ENCODE peak calls at places on chromosome 20, in nine cellular contexts. One of them, this sample, is unnamed.

GRCh38 chr20:63696628-63697356 is at the start of gene TNFRSF6B:
- DNase-seq in A549: no peak
- DNase-seq in breast epithelium: no peak
- DNase-seq in transverse colon: peak; percentile 11
- DNase-seq in body of pancreas: no peak
- DNase-seq in esophagus squamous epithelium: no peak
- DNase-seq in ovary: peak; percentile 47
- DNase-seq in spleen: peak; percentile 81
- DNase-seq in GM12878: no peak
- DNase-seq in this sample: peak; percentile 43

GRCh38 chr20:53247460-53248103 is 275.4 kb downstream of the TSHZ2 start:
- DNase-seq in A549: no peak
- DNase-seq in breast epithelium: no peak
- DNase-seq in transverse colon: no peak
- DNase-seq in body of pancreas: no peak
- DNase-seq in esophagus squamous epithelium: no peak
- DNase-seq in ovary: no peak
- DNase-seq in spleen: no peak
- DNase-seq in GM12878: no peak
- DNase-seq in this sample: no peak

GRCh38 chr20:63004607-63005211 is 2.1 kb downstream of the BHLHE23 start:
- DNase-seq in A549: no peak
- DNase-seq in breast epithelium: no peak
- DNase-seq in transverse colon: no peak
- DNase-seq in body of pancreas: no peak
- DNase-seq in esophagus squamous epithelium: no peak
- DNase-seq in ovary: no peak
- DNase-seq in spleen: no peak
- DNase-seq in GM12878: no peak
- DNase-seq in this sample: no peak

GRCh38 chr20:35263609-35264223 is 14.2 kb downstream of the MMP24OS start:
- DNase-seq in A549: peak; percentile 89
- DNase-seq in breast epithelium: no peak
- DNase-seq in transverse colon: no peak
- DNase-seq in body of pancreas: peak; percentile 77
- DNase-seq in esophagus squamous epithelium: no peak
- DNase-seq in ovary: no peak
- DNase-seq in spleen: no peak
- DNase-seq in GM12878: no peak
- DNase-seq in this sample: no peak

GRCh38 chr20:57702091-57702490 is 7.7 kb downstream of the PMEPA1 start:
- DNase-seq in A549: no peak
- DNase-seq in breast epithelium: no peak
- DNase-seq in transverse colon: no peak
- DNase-seq in body of pancreas: no peak
- DNase-seq in esophagus squamous epithelium: no peak
- DNase-seq in ovary: no peak
- DNase-seq in spleen: no peak
- DNase-seq in GM12878: no peak
- DNase-seq in this sample: no peak

GRCh38 chr20:2801459-2801728 is 967 bp upstream of the CPXM1 start:
- DNase-seq in A549: no peak
- DNase-seq in breast epithelium: peak; percentile 75
- DNase-seq in transverse colon: no peak
- DNase-seq in body of pancreas: peak; percentile 60
- DNase-seq in esophagus squamous epithelium: no peak
- DNase-seq in ovary: no peak
- DNase-seq in spleen: no peak
- DNase-seq in GM12878: no peak
- DNase-seq in this sample: no peak

GRCh38 chr20:62501801-62502495 is 26.2 kb upstream of the GATA5 start:
- DNase-seq in A549: peak; percentile 46
- DNase-seq in breast epithelium: no peak
- DNase-seq in transverse colon: no peak
- DNase-seq in body of pancreas: no peak
- DNase-seq in esophagus squamous epithelium: no peak
- DNase-seq in ovary: no peak
- DNase-seq in spleen: no peak
- DNase-seq in GM12878: peak; percentile 72
- DNase-seq in this sample: peak; percentile 65

GRCh38 chr20:2400290-2400689 is 19.6 kb downstream of the TGM6 start:
- DNase-seq in A549: no peak
- DNase-seq in breast epithelium: no peak
- DNase-seq in transverse colon: no peak
- DNase-seq in body of pancreas: no peak
- DNase-seq in esophagus squamous epithelium: no peak
- DNase-seq in ovary: no peak
- DNase-seq in spleen: no peak
- DNase-seq in GM12878: no peak
- DNase-seq in this sample: no peak

GRCh38 chr20:59008715-59009336 is 1.8 kb upstream of the CTSZ start:
- DNase-seq in A549: no peak
- DNase-seq in breast epithelium: peak; percentile 24
- DNase-seq in transverse colon: no peak
- DNase-seq in body of pancreas: no peak
- DNase-seq in esophagus squamous epithelium: no peak
- DNase-seq in ovary: no peak
- DNase-seq in spleen: no peak
- DNase-seq in GM12878: no peak
- DNase-seq in this sample: no peak

GRCh38 chr20:59013031-59013951 is 5.9 kb upstream of the TUBB1 start:
- DNase-seq in A549: no peak
- DNase-seq in breast epithelium: no peak
- DNase-seq in transverse colon: no peak
- DNase-seq in body of pancreas: no peak
- DNase-seq in esophagus squamous epithelium: no peak
- DNase-seq in ovary: no peak
- DNase-seq in spleen: peak; percentile 54
- DNase-seq in GM12878: no peak
- DNase-seq in this sample: no peak

GRCh38 chr20:59013959-59014608 is 5.1 kb upstream of the TUBB1 start:
- DNase-seq in A549: no peak
- DNase-seq in breast epithelium: no peak
- DNase-seq in transverse colon: no peak
- DNase-seq in body of pancreas: no peak
- DNase-seq in esophagus squamous epithelium: no peak
- DNase-seq in ovary: no peak
- DNase-seq in spleen: peak; percentile 65
- DNase-seq in GM12878: no peak
- DNase-seq in this sample: no peak

GRCh38 chr20:59010321-59010994 is 3.4 kb upstream of the CTSZ start:
- DNase-seq in A549: no peak
- DNase-seq in breast epithelium: no peak
- DNase-seq in transverse colon: peak; percentile 53
- DNase-seq in body of pancreas: no peak
- DNase-seq in esophagus squamous epithelium: no peak
- DNase-seq in ovary: no peak
- DNase-seq in spleen: no peak
- DNase-seq in GM12878: no peak
- DNase-seq in this sample: no peak

DNA sequence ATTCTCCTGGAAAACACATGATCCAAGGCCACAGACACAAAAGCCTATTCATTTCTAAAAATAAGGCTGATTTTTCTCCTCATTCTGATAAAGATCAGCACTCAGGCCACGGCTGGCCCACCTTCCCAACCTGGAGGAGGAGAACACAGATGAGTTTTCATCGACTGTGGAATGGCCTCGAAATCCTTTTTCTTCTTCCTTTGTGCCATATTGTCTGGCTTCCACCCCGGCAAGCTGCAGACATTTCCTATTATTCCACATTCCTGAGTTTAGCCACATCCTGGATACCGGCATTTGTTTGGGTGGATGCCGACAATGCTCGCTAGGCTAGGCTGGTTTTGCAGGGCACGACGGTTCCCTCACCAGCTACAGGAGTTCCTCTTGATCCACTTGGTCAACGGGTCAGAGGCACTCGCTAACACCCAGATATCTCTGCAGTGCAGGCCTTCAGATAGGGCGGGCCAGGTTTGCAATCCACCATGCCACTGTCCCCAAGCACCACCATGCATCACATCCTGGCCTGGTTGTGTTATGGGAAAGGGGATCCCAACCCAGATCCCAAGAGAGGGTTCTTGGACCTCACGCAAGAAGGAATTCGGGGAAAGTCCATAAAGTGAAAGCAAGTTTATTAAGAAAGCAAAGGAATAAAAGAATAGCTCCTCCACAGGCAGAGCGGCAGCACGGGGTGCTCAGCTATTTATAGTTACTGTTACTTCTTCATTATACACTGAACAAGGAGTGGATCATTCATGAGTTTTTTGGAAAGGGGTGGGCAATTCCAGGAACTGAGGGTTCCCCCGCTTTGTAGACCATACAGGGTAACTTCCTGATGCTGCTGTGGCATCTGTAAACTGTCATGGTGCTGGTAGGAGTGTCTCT is 4.2 kb upstream of the CTSZ start:
- DNase-seq in A549: no peak
- DNase-seq in breast epithelium: peak; percentile 79
- DNase-seq in transverse colon: no peak
- DNase-seq in body of pancreas: no peak
- DNase-seq in esophagus squamous epithelium: no peak
- DNase-seq in ovary: no peak
- DNase-seq in spleen: no peak
- DNase-seq in GM12878: no peak
- DNase-seq in this sample: no peak
- TF ChIP-seq POLR2A in A549: no peak
- TF ChIP-seq POLR2A in breast epithelium: no peak
- TF ChIP-seq POLR2A in transverse colon: no peak
- TF ChIP-seq POLR2A in body of pancreas: no peak
- TF ChIP-seq POLR2A in esophagus squamous epithelium: no peak
- TF ChIP-seq POLR2A in ovary: no peak
- TF ChIP-seq POLR2A in spleen: no peak
- TF ChIP-seq POLR2A in GM12878: no peak
- TF ChIP-seq POLR2A in this sample: no peak

GRCh38 chr20:44728835-44729342 is 13.7 kb downstream of the CCN5 start:
- DNase-seq in A549: peak; percentile 97
- DNase-seq in breast epithelium: peak; percentile 79
- DNase-seq in transverse colon: no peak
- DNase-seq in body of pancreas: peak; percentile 52
- DNase-seq in esophagus squamous epithelium: no peak
- DNase-seq in ovary: peak; percentile 61
- DNase-seq in spleen: no peak
- DNase-seq in GM12878: no peak
- DNase-seq in this sample: no peak

GRCh38 chr20:44725852-44726251 is 10.7 kb downstream of the CCN5 start:
- DNase-seq in A549: no peak
- DNase-seq in breast epithelium: no peak
- DNase-seq in transverse colon: no peak
- DNase-seq in body of pancreas: no peak
- DNase-seq in esophagus squamous epithelium: no peak
- DNase-seq in ovary: no peak
- DNase-seq in spleen: no peak
- DNase-seq in GM12878: no peak
- DNase-seq in this sample: no peak

GRCh38 chr20:44724423-44725091 is 9.4 kb downstream of the CCN5 start:
- DNase-seq in A549: no peak
- DNase-seq in breast epithelium: no peak
- DNase-seq in transverse colon: no peak
- DNase-seq in body of pancreas: no peak
- DNase-seq in esophagus squamous epithelium: no peak
- DNase-seq in ovary: peak; percentile 42
- DNase-seq in spleen: no peak
- DNase-seq in GM12878: no peak
- DNase-seq in this sample: no peak

GRCh38 chr20:44723798-44724362 is 8.7 kb downstream of the CCN5 start:
- DNase-seq in A549: no peak
- DNase-seq in breast epithelium: no peak
- DNase-seq in transverse colon: no peak
- DNase-seq in body of pancreas: no peak
- DNase-seq in esophagus squamous epithelium: no peak
- DNase-seq in ovary: peak; percentile 31
- DNase-seq in spleen: no peak
- DNase-seq in GM12878: no peak
- DNase-seq in this sample: no peak

DNA sequence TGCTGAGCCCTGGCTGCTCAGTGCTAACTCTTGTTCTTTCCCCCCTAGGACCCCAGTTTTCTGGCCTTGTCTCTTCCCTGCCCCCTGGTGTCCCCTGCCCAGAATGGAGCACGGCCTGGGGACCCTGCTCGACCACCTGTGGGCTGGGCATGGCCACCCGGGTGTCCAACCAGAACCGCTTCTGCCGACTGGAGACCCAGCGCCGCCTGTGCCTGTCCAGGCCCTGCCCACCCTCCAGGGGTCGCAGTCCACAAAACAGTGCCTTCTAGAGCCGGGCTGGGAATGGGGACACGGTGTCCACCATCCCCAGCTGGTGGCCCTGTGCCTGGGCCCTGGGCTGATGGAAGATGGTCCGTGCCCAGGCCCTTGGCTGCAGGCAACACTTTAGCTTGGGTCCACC is 11.9 kb downstream of the CCN5 start:
- DNase-seq in A549: no peak
- DNase-seq in breast epithelium: no peak
- DNase-seq in transverse colon: no peak
- DNase-seq in body of pancreas: no peak
- DNase-seq in esophagus squamous epithelium: no peak
- DNase-seq in ovary: peak; percentile 36
- DNase-seq in spleen: no peak
- DNase-seq in GM12878: no peak
- DNase-seq in this sample: no peak
- TF ChIP-seq POLR2A in A549: no peak
- TF ChIP-seq POLR2A in breast epithelium: no peak
- TF ChIP-seq POLR2A in transverse colon: no peak
- TF ChIP-seq POLR2A in body of pancreas: no peak
- TF ChIP-seq POLR2A in esophagus squamous epithelium: no peak
- TF ChIP-seq POLR2A in ovary: no peak
- TF ChIP-seq POLR2A in spleen: no peak
- TF ChIP-seq POLR2A in GM12878: no peak
- TF ChIP-seq POLR2A in this sample: no peak

DNA sequence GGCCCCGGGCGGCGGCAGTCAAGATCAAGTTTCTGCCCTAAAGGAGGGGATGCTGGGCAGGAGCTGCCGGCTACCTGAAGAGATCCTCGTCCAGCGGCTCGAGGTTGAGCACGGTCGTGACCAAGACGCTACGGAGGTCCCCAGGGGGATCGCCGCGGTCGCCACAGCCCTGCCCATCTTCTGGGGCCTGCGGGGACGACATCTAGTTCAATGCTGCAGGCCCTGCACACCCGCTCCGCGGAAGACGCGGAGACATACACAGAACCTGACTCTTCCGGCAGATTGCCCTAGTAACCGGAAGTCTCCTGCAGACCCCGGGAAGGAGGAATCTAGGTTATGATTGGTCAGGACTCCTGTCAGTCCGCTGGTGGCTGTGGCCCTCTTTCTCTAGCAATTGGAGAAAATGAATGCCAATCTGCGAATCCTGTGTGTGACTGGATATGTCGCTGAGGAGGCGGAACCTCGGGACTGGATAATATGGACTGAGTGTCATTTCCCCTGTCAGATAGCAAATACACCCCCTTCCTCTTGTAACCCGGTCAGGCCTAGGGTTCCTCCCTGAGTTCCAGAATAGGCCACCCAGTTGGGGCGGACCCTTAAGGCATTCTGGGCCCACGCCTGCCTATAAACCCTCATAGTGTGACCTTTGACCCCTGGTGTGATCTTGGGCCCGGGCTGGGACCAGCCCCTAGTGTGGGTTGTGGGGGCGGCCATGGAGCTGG is at the start of the genes ACOT8 and ZSWIM3:
- DNase-seq in A549: peak; percentile 100
- DNase-seq in breast epithelium: peak; percentile 88
- DNase-seq in transverse colon: peak; percentile 95
- DNase-seq in body of pancreas: peak; percentile 97
- DNase-seq in esophagus squamous epithelium: peak; percentile 91
- DNase-seq in ovary: peak; percentile 89
- DNase-seq in spleen: peak; percentile 93
- DNase-seq in GM12878: peak; percentile 100
- DNase-seq in this sample: peak; percentile 97
- TF ChIP-seq POLR2A in A549: peak; percentile 70
- TF ChIP-seq POLR2A in breast epithelium: peak; percentile 10
- TF ChIP-seq POLR2A in transverse colon: peak; percentile 84
- TF ChIP-seq POLR2A in body of pancreas: peak; percentile 80
- TF ChIP-seq POLR2A in esophagus squamous epithelium: no peak
- TF ChIP-seq POLR2A in ovary: no peak
- TF ChIP-seq POLR2A in spleen: peak; percentile 72
- TF ChIP-seq POLR2A in GM12878: peak; percentile 91
- TF ChIP-seq POLR2A in this sample: peak; percentile 91

GRCh38 chr20:41317536-41318270 is at the start of gene ZHX3:
- DNase-seq in A549: peak; percentile 94
- DNase-seq in breast epithelium: peak; percentile 91
- DNase-seq in transverse colon: peak; percentile 98
- DNase-seq in body of pancreas: peak; percentile 98
- DNase-seq in esophagus squamous epithelium: peak; percentile 54
- DNase-seq in ovary: peak; percentile 99
- DNase-seq in spleen: peak; percentile 99
- DNase-seq in GM12878: peak; percentile 78
- DNase-seq in this sample: peak; percentile 96
- TF ChIP-seq POLR2A in A549: peak; percentile 84
- TF ChIP-seq POLR2A in breast epithelium: no peak
- TF ChIP-seq POLR2A in transverse colon: peak; percentile 72
- TF ChIP-seq POLR2A in body of pancreas: peak; percentile 59
- TF ChIP-seq POLR2A in esophagus squamous epithelium: no peak
- TF ChIP-seq POLR2A in ovary: peak; percentile 40
- TF ChIP-seq POLR2A in spleen: no peak
- TF ChIP-seq POLR2A in GM12878: peak; percentile 60
- TF ChIP-seq POLR2A in this sample: peak; percentile 36